ENCODE peak calls at places on chromosomes 11 and 22, in five cellular contexts. U, F, R, E and V are unnamed samples.

GRCh38 chr11:47234669-47235075 is 13.9 kb downstream of the ACP2 start:
- DNase-seq in U (no peak), F (no peak), R (no peak), E (no peak), V (peak; percentile 39)

GRCh38 chr22:50298937-50299656 is 8.3 kb downstream of the PLXNB2 start:
- DNase-seq in U (no peak), F (no peak), R (peak; percentile 51), E (peak; percentile 70), V (peak; percentile 53)

GRCh38 chr22:50308597-50308935 is 1.1 kb upstream of the PLXNB2 start:
- DNase-seq in U (no peak), F (peak; percentile 72), R (peak; percentile 92), E (no peak), V (no peak)

GRCh38 chr11:62223095-62223494 is 14.6 kb downstream of the SCGB2A1 start:
- DNase-seq in U (no peak), F (no peak), R (no peak), E (no peak), V (no peak)

GRCh38 chr22:27662359-27663030 is 139.1 kb downstream of the MN1 start:
- DNase-seq in U (no peak), F (peak; percentile 46), R (peak; percentile 84), E (peak; percentile 76), V (peak; percentile 64)

GRCh38 chr22:27133951-27134664 is 476.7 kb downstream of the MIAT start:
- DNase-seq in U (no peak), F (no peak), R (no peak), E (peak; percentile 48), V (no peak)

GRCh38 chr11:60842688-60843605 is 1.0 kb downstream of the CCDC86 start:
- DNase-seq in U (no peak), F (peak; percentile 37), R (no peak), E (no peak), V (no peak)

GRCh38 chr11:130023204-130023603 is 20.6 kb upstream of the PRDM10 start:
- DNase-seq in U (peak; percentile 98), F (no peak), R (no peak), E (no peak), V (peak; percentile 12)

GRCh38 chr11:92129811-92130210 is 94.8 kb upstream of the FAT3 start:
- DNase-seq in U (no peak), F (no peak), R (no peak), E (no peak), V (no peak)

GRCh38 chr11:57359396-57359795 is 21.2 kb downstream of the P2RX3 start:
- DNase-seq in U (no peak), F (no peak), R (no peak), E (no peak), V (no peak)

GRCh38 chr22:22210375-22210774 is 34.2 kb upstream of the VPREB1 start:
- DNase-seq in U (no peak), F (no peak), R (no peak), E (peak; percentile 41), V (no peak)

GRCh38 chr22:22203048-22203971 is 41.3 kb upstream of the VPREB1 start:
- DNase-seq in U (no peak), F (no peak), R (no peak), E (no peak), V (no peak)

GRCh38 chr22:22210889-22211833 is 33.4 kb upstream of the VPREB1 start:
- DNase-seq in U (no peak), F (no peak), R (no peak), E (no peak), V (no peak)

GRCh38 chr22:22208657-22209056 is 35.9 kb upstream of the VPREB1 start:
- DNase-seq in U (no peak), F (no peak), R (no peak), E (no peak), V (no peak)

GRCh38 chr22:22207845-22208564 is 36.6 kb upstream of the VPREB1 start:
- DNase-seq in U (peak; percentile 98), F (peak; percentile 61), R (peak; percentile 52), E (peak; percentile 89), V (peak; percentile 82)
- TF ChIP-seq CTCF in U (peak; percentile 97), F (peak; percentile 52), R (peak; percentile 52), E (peak; percentile 61), V (peak; percentile 77)

DNA sequence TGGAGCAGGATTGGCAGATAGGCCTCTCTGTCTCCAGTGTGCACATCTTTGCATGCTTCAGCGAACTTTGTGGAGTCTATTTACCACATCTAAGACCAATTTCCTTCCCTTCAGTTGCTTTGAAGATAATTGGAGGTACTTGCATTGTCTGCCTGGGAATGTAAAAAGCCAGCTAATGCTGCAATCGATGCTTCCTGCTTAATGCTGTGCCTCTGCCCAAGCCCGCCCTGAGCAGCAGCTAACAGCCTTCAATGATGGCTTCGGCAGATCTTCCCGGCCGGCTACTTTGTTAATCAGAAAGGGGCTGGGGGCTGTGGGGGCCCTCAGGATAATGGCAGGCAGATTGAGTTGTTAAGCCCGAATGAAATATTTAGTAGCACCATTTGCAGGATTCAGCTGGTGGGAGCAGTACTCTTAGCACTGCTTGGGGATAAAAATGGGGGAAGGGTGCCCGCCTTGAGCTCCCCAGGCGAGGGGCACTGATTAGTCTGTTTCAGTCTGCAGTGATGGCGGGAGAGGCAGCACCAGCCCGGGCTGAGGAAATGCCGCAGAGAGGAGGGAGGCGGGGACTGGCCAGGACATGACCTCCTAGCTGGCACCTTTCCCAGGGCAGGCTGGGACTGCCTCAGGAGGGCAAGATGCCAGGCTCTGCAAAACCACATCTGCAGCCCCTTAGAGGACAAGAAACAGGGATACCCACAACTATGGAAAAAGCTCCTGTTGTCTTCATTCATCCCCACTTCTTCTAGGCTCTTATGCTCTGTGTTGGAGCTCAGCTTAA is 460.0 kb downstream of the BUD13 start:
- DNase-seq in U (no peak), F (peak; percentile 72), R (peak; percentile 86), E (peak; percentile 72), V (peak; percentile 95)
- H3K4me3 ChIP-seq in U (no peak overlapping the region), F (no peak overlapping the region), R (peak overlapping the region; percentile 24), E (no peak overlapping the region), V (peak overlapping the region; percentile 8)

DNA sequence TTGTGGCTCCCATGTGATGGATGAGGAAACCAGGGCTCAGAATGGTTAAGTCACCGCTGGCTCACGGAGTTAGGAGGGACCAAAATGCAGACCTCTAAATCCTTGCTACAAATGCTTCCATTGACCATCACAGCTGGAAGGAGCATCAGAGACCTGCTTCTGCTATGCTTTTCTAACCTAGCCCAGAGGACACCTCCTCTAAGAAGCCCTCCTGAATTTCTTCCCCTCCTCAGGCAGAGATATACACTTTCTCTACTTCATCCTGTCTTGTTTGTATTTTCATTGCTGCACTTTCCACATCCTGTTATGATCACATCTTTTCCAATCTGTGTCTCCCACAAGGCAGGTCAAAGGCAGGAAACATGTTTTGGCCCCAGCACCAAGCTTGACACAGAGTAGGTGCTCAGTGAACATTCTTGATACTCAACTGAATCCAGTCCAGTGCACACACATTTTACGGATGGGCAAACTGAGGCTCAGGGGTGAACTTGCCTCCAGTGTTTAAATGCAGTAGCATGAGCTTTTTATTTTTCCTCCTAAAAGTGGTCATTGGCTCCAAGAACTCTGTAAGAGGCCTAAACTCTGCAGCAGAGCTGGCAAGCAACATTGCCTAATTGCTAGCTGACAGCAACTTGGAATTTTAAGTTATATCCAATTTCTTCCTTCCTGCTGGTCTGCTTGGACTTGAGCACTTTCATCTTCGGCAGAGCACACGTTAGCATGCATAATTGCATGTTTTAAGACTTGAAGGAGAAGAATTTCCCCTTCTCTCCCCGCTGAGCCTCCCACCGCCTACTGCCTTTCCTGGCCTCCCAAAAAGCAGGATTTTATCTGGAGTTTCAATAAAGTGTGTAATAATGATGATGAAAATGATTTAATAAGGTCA is 12.8 kb downstream of the SCUBE1 start:
- DNase-seq in U (no peak), F (no peak), R (no peak), E (no peak), V (no peak)
- TF ChIP-seq CTCF in U (no peak), F (no peak), R (no peak), E (no peak), V (no peak)

DNA sequence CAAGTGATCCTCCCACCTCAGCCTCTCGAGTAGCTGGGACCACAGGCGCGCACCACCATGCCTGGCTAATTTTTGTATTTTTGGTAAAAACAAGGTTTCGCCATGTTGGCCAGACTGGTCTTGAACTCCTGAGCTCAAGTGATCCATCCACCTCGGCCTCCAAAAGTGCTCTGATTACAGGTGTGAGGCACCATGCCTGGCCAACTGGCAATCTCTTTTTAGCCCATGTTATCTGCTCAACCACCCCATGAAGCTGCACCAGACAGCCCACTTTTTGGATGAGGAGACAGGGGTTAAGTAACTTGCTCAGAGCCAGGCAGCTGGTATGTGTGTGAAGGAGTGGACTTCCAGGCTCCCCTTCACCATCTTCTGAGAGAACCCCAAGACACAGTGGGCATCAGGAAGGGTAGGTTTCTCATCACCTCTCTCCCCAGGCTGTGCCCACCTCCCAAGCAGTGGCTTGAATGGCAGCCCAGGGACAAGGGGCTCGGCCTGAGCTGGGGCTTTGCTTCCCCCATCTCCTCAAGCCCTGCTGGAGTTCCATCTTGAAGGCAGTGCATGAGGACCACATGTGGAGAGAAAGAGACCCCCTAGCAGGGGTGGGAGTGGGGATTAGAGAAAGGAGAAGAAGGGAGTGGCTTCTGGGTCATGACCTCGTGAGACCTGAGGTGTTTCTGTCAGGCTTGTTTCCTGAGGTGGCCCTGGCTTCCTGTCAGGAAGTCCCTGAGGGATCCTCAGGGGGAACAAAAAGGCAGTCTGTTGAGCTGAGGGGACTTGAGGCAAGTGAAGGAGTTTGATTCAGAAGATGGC is 87.5 kb upstream of the PARVA start:
- DNase-seq in U (no peak), F (no peak), R (no peak), E (no peak), V (no peak)
- H3K4me3 ChIP-seq in U (no peak overlapping the region), F (no peak overlapping the region), R (no peak overlapping the region), E (no peak overlapping the region), V (no peak overlapping the region)

GRCh38 chr11:123428221-123428631 is 1.8 kb upstream of the GRAMD1B start:
- DNase-seq in U (no peak), F (no peak), R (no peak), E (no peak), V (no peak)

GRCh38 chr11:123430736-123431356 is 777 bp downstream of the GRAMD1B start:
- DNase-seq in U (no peak), F (peak; percentile 59), R (peak; percentile 70), E (peak; percentile 45), V (peak; percentile 47)

GRCh38 chr11:123429336-123429735 is 733 bp upstream of the GRAMD1B start:
- DNase-seq in U (no peak), F (no peak), R (no peak), E (no peak), V (no peak)

GRCh38 chr11:123431619-123432018 is 1.6 kb downstream of the GRAMD1B start:
- DNase-seq in U (no peak), F (no peak), R (no peak), E (no peak), V (no peak)

GRCh38 chr11:123429851-123430735 is at the start of gene GRAMD1B:
- DNase-seq in U (no peak), F (peak; percentile 38), R (peak; percentile 41), E (peak; percentile 77), V (peak; percentile 83)
- TF ChIP-seq CTCF in U (no peak), F (no peak), R (peak; percentile 6), E (peak; percentile 15), V (peak; percentile 36)

DNA sequence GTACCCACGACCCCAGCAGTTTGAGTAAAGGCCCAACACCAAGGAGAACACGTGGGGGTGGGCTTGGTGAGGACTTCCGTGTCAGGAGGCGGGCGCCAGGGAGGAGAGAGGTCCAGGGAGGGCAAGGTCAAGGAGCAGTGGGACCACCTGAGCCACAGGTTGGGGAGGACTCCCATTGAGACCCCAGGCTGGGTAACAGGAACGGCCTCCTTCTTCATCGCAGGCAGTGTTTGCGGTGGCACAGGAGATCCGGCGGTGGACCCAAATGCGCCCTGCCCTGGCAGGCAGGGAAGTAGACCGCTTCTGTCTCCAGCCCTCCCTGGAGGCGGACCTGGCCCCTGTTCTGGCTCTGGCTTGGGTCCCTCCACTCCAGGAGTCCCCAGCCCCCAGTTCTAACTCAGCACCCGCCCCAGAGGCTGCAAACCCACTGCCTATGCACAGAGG is 5.9 kb upstream of the TBX1 start:
- DNase-seq in U (no peak), F (no peak), R (no peak), E (no peak), V (no peak)
- H3K4me3 ChIP-seq in U (no peak overlapping the region), F (no peak overlapping the region), R (no peak overlapping the region), E (no peak overlapping the region), V (no peak overlapping the region)

GRCh38 chr11:100525635-100526034 is 161.5 kb upstream of the ARHGAP42 start:
- DNase-seq in U (no peak), F (no peak), R (no peak), E (no peak), V (peak; percentile 15)
- TF ChIP-seq CTCF in U (peak; percentile 67), F (no peak), R (no peak), E (no peak), V (peak; percentile 53)